ENCODE peak calls at places on chromosomes 1 and 21, in five cellular contexts. One of them, this sample, is unnamed.

GRCh38 chr1:32242341-32242851 is 4.6 kb upstream of the FAM167B start:
- DNase-seq in CD8-positive, alpha-beta T cell: no peak
- DNase-seq in right lobe of liver: no peak
- DNase-seq in upper lobe of right lung: no peak
- DNase-seq in aorta: no peak
- DNase-seq in this sample: no peak

GRCh38 chr21:42381347-42381984 is 14.4 kb downstream of the TMPRSS3 start:
- DNase-seq in right lobe of liver: peak; percentile 54
- DNase-seq in upper lobe of right lung: no peak
- DNase-seq in aorta: peak; percentile 50
- DNase-seq in CD8-positive, alpha-beta T cell: no peak
- DNase-seq in this sample: peak; percentile 27

GRCh38 chr1:153441238-153441755 is 19.2 kb downstream of the S100A7 start:
- DNase-seq in right lobe of liver: no peak
- DNase-seq in upper lobe of right lung: no peak
- DNase-seq in CD8-positive, alpha-beta T cell: no peak
- DNase-seq in aorta: no peak
- DNase-seq in this sample: no peak

GRCh38 chr1:115456441-115456961 is 118.5 kb upstream of the NGF start:
- DNase-seq in aorta: no peak
- DNase-seq in CD8-positive, alpha-beta T cell: no peak
- DNase-seq in upper lobe of right lung: no peak
- DNase-seq in right lobe of liver: no peak
- DNase-seq in this sample: no peak

GRCh38 chr1:201562257-201562656 is 23.3 kb downstream of the NAV1 start:
- DNase-seq in upper lobe of right lung: no peak
- DNase-seq in right lobe of liver: no peak
- DNase-seq in aorta: no peak
- DNase-seq in CD8-positive, alpha-beta T cell: no peak
- DNase-seq in this sample: no peak

GRCh38 chr1:117284408-117285215 is 73.9 kb upstream of the VTCN1 start:
- DNase-seq in upper lobe of right lung: no peak
- DNase-seq in right lobe of liver: no peak
- DNase-seq in aorta: no peak
- DNase-seq in CD8-positive, alpha-beta T cell: no peak
- DNase-seq in this sample: no peak

GRCh38 chr21:37436180-37436579 is 69.6 kb downstream of the DYRK1A start:
- DNase-seq in aorta: no peak
- DNase-seq in upper lobe of right lung: no peak
- DNase-seq in right lobe of liver: no peak
- DNase-seq in CD8-positive, alpha-beta T cell: no peak
- DNase-seq in this sample: no peak

GRCh38 chr1:91727763-91728162 is 158.2 kb downstream of the TGFBR3 start:
- DNase-seq in upper lobe of right lung: no peak
- DNase-seq in aorta: no peak
- DNase-seq in CD8-positive, alpha-beta T cell: no peak
- DNase-seq in right lobe of liver: no peak
- DNase-seq in this sample: no peak

GRCh38 chr1:3691421-3692204 is 39.3 kb downstream of the TP73 start:
- DNase-seq in right lobe of liver: no peak
- DNase-seq in CD8-positive, alpha-beta T cell: no peak
- DNase-seq in upper lobe of right lung: no peak
- DNase-seq in aorta: no peak
- DNase-seq in this sample: no peak

GRCh38 chr1:152182431-152182830 is 23.4 kb upstream of the RPTN start:
- DNase-seq in right lobe of liver: no peak
- DNase-seq in CD8-positive, alpha-beta T cell: no peak
- DNase-seq in upper lobe of right lung: no peak
- DNase-seq in aorta: no peak
- DNase-seq in this sample: no peak

GRCh38 chr1:153536618-153537375 is 1.0 kb upstream of the S100A6 start:
- DNase-seq in aorta: no peak
- DNase-seq in upper lobe of right lung: peak; percentile 81
- DNase-seq in right lobe of liver: no peak
- DNase-seq in CD8-positive, alpha-beta T cell: no peak
- DNase-seq in this sample: no peak

GRCh38 chr1:184329962-184330868 is 56.6 kb upstream of the C1orf21 start:
- DNase-seq in CD8-positive, alpha-beta T cell: no peak
- DNase-seq in aorta: no peak
- DNase-seq in right lobe of liver: no peak
- DNase-seq in upper lobe of right lung: no peak
- DNase-seq in this sample: no peak

GRCh38 chr21:41865002-41865777 is 14.0 kb downstream of the PRDM15 start:
- DNase-seq in aorta: no peak
- DNase-seq in upper lobe of right lung: peak; percentile 48
- DNase-seq in CD8-positive, alpha-beta T cell: no peak
- DNase-seq in right lobe of liver: no peak
- DNase-seq in this sample: no peak

GRCh38 chr1:183416850-183417690 is 1.1 kb downstream of the NMNAT2 start:
- DNase-seq in CD8-positive, alpha-beta T cell: no peak
- DNase-seq in aorta: peak; percentile 90
- DNase-seq in upper lobe of right lung: peak; percentile 82
- DNase-seq in right lobe of liver: peak; percentile 57
- DNase-seq in this sample: no peak

GRCh38 chr1:46667782-46668760 is at the start of gene ATPAF1:
- DNase-seq in right lobe of liver: peak; percentile 77
- DNase-seq in aorta: peak; percentile 91
- DNase-seq in upper lobe of right lung: peak; percentile 91
- DNase-seq in CD8-positive, alpha-beta T cell: peak; percentile 39
- DNase-seq in this sample: peak; percentile 38

GRCh38 chr1:180773210-180773865 is 139.4 kb upstream of the KIAA1614 start:
- DNase-seq in right lobe of liver: no peak
- DNase-seq in CD8-positive, alpha-beta T cell: no peak
- DNase-seq in aorta: no peak
- DNase-seq in upper lobe of right lung: no peak
- DNase-seq in this sample: no peak

GRCh38 chr1:110033421-110033820 is 1.0 kb upstream of the STRIP1 start:
- DNase-seq in upper lobe of right lung: no peak
- DNase-seq in CD8-positive, alpha-beta T cell: no peak
- DNase-seq in right lobe of liver: no peak
- DNase-seq in aorta: no peak
- DNase-seq in this sample: no peak

GRCh38 chr1:155218854-155219591 is 10.5 kb downstream of the MTX1 start:
- DNase-seq in upper lobe of right lung: no peak
- DNase-seq in right lobe of liver: no peak
- DNase-seq in CD8-positive, alpha-beta T cell: no peak
- DNase-seq in aorta: no peak
- DNase-seq in this sample: no peak

GRCh38 chr21:26041441-26042180 is 129.0 kb downstream of the APP start:
- DNase-seq in CD8-positive, alpha-beta T cell: no peak
- DNase-seq in upper lobe of right lung: no peak
- DNase-seq in right lobe of liver: no peak
- DNase-seq in aorta: no peak
- DNase-seq in this sample: no peak

GRCh38 chr1:236078988-236079387 is 14.1 kb upstream of the NID1 start:
- DNase-seq in aorta: no peak
- DNase-seq in CD8-positive, alpha-beta T cell: no peak
- DNase-seq in right lobe of liver: no peak
- DNase-seq in upper lobe of right lung: no peak
- DNase-seq in this sample: no peak

GRCh38 chr1:205797122-205797521 is 15.9 kb downstream of the SLC41A1 start:
- DNase-seq in right lobe of liver: no peak
- DNase-seq in aorta: no peak
- DNase-seq in CD8-positive, alpha-beta T cell: no peak
- DNase-seq in upper lobe of right lung: no peak
- DNase-seq in this sample: no peak

GRCh38 chr1:17573518-17574041 is 34.1 kb downstream of the ARHGEF10L start:
- DNase-seq in CD8-positive, alpha-beta T cell: no peak
- DNase-seq in right lobe of liver: no peak
- DNase-seq in aorta: no peak
- DNase-seq in upper lobe of right lung: no peak
- DNase-seq in this sample: no peak

GRCh38 chr1:50393522-50394120 is 29.6 kb downstream of the DMRTA2 start:
- DNase-seq in CD8-positive, alpha-beta T cell: no peak
- DNase-seq in aorta: no peak
- DNase-seq in right lobe of liver: no peak
- DNase-seq in upper lobe of right lung: no peak
- DNase-seq in this sample: no peak

GRCh38 chr1:38500352-38500751 is 359.2 kb downstream of the RRAGC start:
- DNase-seq in upper lobe of right lung: no peak
- DNase-seq in CD8-positive, alpha-beta T cell: no peak
- DNase-seq in right lobe of liver: no peak
- DNase-seq in aorta: no peak
- DNase-seq in this sample: no peak
- H3K27ac ChIP-seq in upper lobe of right lung: no peak overlapping the region
- H3K27ac ChIP-seq in CD8-positive, alpha-beta T cell: no peak overlapping the region
- H3K27ac ChIP-seq in right lobe of liver: no peak overlapping the region
- H3K27ac ChIP-seq in aorta: no peak overlapping the region
- H3K27ac ChIP-seq in this sample: no peak overlapping the region

GRCh38 chr1:192573499-192573898 is 2.1 kb upstream of the RGS1 start:
- DNase-seq in CD8-positive, alpha-beta T cell: no peak
- DNase-seq in upper lobe of right lung: no peak
- DNase-seq in aorta: no peak
- DNase-seq in right lobe of liver: no peak
- DNase-seq in this sample: no peak

GRCh38 chr1:192577145-192578140 is 1.9 kb downstream of the RGS1 start:
- DNase-seq in right lobe of liver: no peak
- DNase-seq in CD8-positive, alpha-beta T cell: no peak
- DNase-seq in upper lobe of right lung: no peak
- DNase-seq in aorta: no peak
- DNase-seq in this sample: no peak

GRCh38 chr1:192578144-192578909 is 2.8 kb downstream of the RGS1 start:
- DNase-seq in upper lobe of right lung: no peak
- DNase-seq in right lobe of liver: no peak
- DNase-seq in aorta: no peak
- DNase-seq in CD8-positive, alpha-beta T cell: no peak
- DNase-seq in this sample: no peak

GRCh38 chr1:192576190-192577144 is 894 bp downstream of the RGS1 start:
- DNase-seq in aorta: no peak
- DNase-seq in right lobe of liver: no peak
- DNase-seq in upper lobe of right lung: no peak
- DNase-seq in CD8-positive, alpha-beta T cell: no peak
- DNase-seq in this sample: no peak

DNA sequence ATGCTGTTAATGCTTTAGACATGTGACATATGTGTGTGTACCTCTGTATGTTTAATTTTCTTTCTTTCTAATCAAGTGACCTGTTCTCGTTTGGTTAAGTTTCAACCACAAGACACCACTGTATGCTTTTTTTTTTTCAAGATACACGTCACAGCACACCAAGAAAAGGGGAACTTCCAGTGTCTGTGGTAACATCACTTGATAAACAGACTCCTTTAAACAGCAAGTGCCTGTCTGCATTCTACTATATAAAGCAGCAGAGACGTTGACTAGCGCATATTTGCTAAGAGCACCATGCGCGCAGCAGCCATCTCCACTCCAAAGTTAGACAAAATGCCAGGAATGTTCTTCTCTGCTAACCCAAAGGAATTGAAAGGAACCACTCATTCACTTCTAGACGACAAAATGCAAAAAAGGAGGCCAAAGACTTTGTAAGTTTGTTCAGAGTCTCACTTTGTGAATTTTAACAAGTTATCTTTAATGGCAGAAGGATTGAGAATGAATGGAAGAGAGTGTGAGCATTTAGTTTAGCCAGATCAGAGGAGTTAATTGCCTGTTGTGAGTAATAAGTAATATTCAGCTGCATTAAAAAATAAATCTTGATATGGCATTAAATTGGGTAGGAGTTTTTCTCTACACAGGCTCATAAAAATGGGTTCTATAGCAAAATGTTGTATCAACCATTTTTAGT is at the start of gene RGS1:
- DNase-seq in right lobe of liver: peak; percentile 27
- DNase-seq in aorta: no peak
- DNase-seq in CD8-positive, alpha-beta T cell: peak; percentile 36
- DNase-seq in upper lobe of right lung: peak; percentile 66
- DNase-seq in this sample: peak; percentile 58
- H3K4me1 ChIP-seq in right lobe of liver: no peaks in the 10 kb centered on the region
- H3K4me1 ChIP-seq in aorta: no peaks in the 10 kb centered on the region
- H3K4me1 ChIP-seq in CD8-positive, alpha-beta T cell: peaks cover 18% of the 10 kb centered on the region
- H3K4me1 ChIP-seq in upper lobe of right lung: peaks cover 4% of the 10 kb centered on the region
- H3K4me1 ChIP-seq in this sample: peaks cover 29% of the 10 kb centered on the region

DNA sequence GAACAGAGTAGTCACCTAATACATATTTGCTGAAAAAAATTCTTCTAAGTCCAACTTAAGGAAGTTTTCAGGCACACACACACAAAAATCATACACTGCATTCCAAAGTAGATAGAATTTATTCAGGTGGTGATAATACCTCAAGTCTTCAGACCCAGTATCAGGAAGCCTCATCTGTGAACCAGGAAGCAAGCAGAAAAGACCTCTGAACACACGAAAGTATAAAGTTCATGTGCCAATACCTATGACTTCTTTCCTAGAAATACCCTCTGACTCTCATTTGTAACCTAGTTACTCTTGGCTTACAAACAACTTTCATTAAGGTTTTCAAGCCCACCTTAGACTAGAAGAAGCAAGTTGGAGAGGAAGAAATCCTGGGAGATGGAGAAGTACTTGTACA is 35.7 kb upstream of the IFNLR1 start:
- DNase-seq in upper lobe of right lung: no peak
- DNase-seq in right lobe of liver: no peak
- DNase-seq in CD8-positive, alpha-beta T cell: no peak
- DNase-seq in aorta: no peak
- DNase-seq in this sample: no peak
- H3K4me3 ChIP-seq in upper lobe of right lung: no peak overlapping the region
- H3K4me3 ChIP-seq in right lobe of liver: no peak overlapping the region
- H3K4me3 ChIP-seq in CD8-positive, alpha-beta T cell: no peak overlapping the region
- H3K4me3 ChIP-seq in aorta: no peak overlapping the region
- H3K4me3 ChIP-seq in this sample: no peak overlapping the region

GRCh38 chr1:2315711-2316450 is 75.5 kb downstream of the MORN1 start:
- DNase-seq in aorta: no peak
- DNase-seq in upper lobe of right lung: no peak
- DNase-seq in right lobe of liver: no peak
- DNase-seq in CD8-positive, alpha-beta T cell: no peak
- DNase-seq in this sample: no peak
- H3K27ac ChIP-seq in aorta: peak overlapping the region; percentile 3
- H3K27ac ChIP-seq in upper lobe of right lung: peak overlapping the region; percentile 90
- H3K27ac ChIP-seq in right lobe of liver: no peak overlapping the region
- H3K27ac ChIP-seq in CD8-positive, alpha-beta T cell: peak overlapping the region; percentile 70
- H3K27ac ChIP-seq in this sample: no peak overlapping the region

DNA sequence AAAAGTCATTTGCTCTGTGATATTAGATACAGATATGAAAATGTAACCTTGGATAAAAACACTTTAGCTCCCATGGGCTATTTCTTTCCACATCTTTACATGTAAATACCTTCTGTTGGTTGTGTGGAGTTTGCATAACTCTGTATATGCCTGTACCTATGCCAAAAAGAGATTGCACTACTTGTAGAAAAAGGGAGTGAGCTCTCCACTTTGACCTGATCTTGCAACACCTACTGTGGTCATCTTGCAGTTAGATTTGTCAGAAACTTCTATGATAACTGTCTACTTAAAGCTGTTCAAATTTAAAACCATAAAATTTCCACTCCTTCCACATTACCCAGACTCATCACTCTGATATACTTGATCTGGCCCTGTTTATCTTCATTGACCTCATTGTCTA is 284.5 kb upstream of the KAZN start:
- DNase-seq in right lobe of liver: no peak
- DNase-seq in aorta: no peak
- DNase-seq in upper lobe of right lung: no peak
- DNase-seq in CD8-positive, alpha-beta T cell: no peak
- DNase-seq in this sample: no peak
- H3K4me1 ChIP-seq in right lobe of liver: no peaks in the 10 kb centered on the region
- H3K4me1 ChIP-seq in aorta: no peaks in the 10 kb centered on the region
- H3K4me1 ChIP-seq in upper lobe of right lung: no peaks in the 10 kb centered on the region
- H3K4me1 ChIP-seq in CD8-positive, alpha-beta T cell: no peaks in the 10 kb centered on the region
- H3K4me1 ChIP-seq in this sample: no peaks in the 10 kb centered on the region

This sample was measured in effector memory CD4-positive, alpha-beta T cell.